ENCODE peak calls at places on chromosomes 11 and 22, in four cellular contexts. W is neuronal stem cell, Q is IMR-90, B is mesenchymal stem cell. C is an unnamed sample. For H3K79me1, the result is how much of the 10 kb centered on the place peaks cover.

GRCh38 chr11:45062115-45062514 is 84.3 kb upstream of the PRDM11 start:
- DNase-seq in W (no peak), Q (no peak), B (no peak), C (peak)

GRCh38 chr11:111603633-111604130 is 1.4 kb downstream of the SIK2 start:
- DNase-seq in W (no peak), B (peak), Q (no peak), C (peak)

GRCh38 chr11:35373284-35373933 is 45.9 kb downstream of the SLC1A2 start:
- DNase-seq in W (no peak), Q (peak), B (no peak), C (no peak)

GRCh38 chr11:20031155-20032001 is 128.9 kb downstream of the DBX1 start:
- DNase-seq in Q (peak), W (no peak), B (peak), C (peak)

GRCh38 chr11:2383823-2384722 is 7.0 kb downstream of the CD81 start:
- DNase-seq in B (no peak), Q (no peak), W (no peak), C (no peak)

GRCh38 chr11:95132956-95133355 is 43.3 kb downstream of the ENDOD1 start:
- DNase-seq in B (no peak), W (no peak), Q (no peak), C (no peak)

GRCh38 chr11:125295922-125296321 is 131.4 kb downstream of the PKNOX2 start:
- DNase-seq in Q (no peak), B (no peak), W (no peak), C (no peak)

GRCh38 chr22:24060375-24060788 is 49.3 kb downstream of the CABIN1 start:
- DNase-seq in Q (peak), B (peak), W (no peak), C (no peak)

GRCh38 chr11:106917973-106918372 is 100.3 kb downstream of the GUCY1A2 start:
- DNase-seq in W (peak), B (peak), Q (peak), C (peak)

GRCh38 chr22:44368611-44369010 is 55.9 kb upstream of the SHISAL1 start:
- DNase-seq in B (no peak), W (no peak), Q (no peak), C (no peak)

GRCh38 chr11:76935030-76935429 is 74.3 kb downstream of the ACER3 start:
- DNase-seq in B (peak), W (no peak), Q (no peak), C (no peak)

GRCh38 chr11:57324154-57324885 is 432 bp downstream of the TNKS1BP1 start:
- DNase-seq in W (peak), Q (peak), B (peak), C (no peak)

GRCh38 chr11:33778682-33779081 is 4.4 kb upstream of the FBXO3 start:
- DNase-seq in B (peak), W (no peak), Q (peak), C (no peak)

GRCh38 chr11:57772562-57772961 is 11.0 kb downstream of the CTNND1 start:
- DNase-seq in B (peak), Q (peak), W (no peak), C (peak)

DNA sequence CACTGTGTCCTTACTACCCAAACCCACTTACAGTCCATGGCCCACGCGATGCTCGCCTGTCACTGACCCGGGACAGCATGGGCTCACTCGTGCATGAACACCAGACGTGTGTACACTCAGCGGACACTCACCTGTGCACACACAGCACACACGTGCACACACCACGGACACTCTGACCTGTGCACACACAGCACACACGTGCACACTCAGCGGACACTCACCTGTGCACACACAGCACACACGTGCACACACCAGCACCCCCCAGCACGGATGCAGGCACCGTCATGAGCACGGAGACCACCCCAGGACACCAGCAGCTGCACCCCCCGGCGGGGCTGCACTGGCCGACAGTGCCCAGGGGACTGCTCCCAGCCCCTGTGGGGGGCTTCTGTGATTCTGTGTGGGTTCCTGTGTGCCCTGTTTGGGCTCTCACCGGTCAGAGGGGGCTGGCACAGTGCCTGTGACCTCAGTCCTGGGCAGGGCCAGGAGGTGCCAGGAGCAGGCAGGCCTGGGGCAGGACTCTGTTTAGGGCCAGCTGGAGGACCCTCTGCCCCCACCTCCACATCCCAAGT is 20.2 kb downstream of the CRELD2 start:
- DNase-seq in W (no peak), Q (no peak), B (no peak), C (no peak)
- H2BK5ac ChIP-seq in W (no peak), Q (no peak), B (no peak), C (no peak)

DNA sequence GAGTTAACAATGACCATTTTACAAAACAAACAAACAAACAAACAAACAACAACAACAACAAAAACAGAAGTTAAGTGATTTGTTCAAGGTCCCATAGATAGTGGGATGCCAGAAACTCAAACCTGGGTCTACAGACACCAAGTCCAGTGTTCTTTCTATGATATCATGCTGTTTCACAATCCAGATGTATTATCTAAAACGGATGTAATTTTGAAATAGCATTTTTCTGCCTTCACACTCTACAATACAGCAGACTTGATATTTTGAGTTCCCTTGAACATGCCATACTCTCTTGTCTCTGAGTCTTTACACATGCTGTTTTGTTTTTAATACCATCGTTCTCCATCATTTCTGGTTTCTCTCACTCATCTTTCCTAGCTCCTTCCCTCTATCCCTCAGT is 104.5 kb downstream of the RELT start:
- DNase-seq in B (no peak), W (no peak), Q (peak), C (no peak)
- H3K79me1 ChIP-seq in B (under half), W (under half), Q (under half), C (under half)

DNA sequence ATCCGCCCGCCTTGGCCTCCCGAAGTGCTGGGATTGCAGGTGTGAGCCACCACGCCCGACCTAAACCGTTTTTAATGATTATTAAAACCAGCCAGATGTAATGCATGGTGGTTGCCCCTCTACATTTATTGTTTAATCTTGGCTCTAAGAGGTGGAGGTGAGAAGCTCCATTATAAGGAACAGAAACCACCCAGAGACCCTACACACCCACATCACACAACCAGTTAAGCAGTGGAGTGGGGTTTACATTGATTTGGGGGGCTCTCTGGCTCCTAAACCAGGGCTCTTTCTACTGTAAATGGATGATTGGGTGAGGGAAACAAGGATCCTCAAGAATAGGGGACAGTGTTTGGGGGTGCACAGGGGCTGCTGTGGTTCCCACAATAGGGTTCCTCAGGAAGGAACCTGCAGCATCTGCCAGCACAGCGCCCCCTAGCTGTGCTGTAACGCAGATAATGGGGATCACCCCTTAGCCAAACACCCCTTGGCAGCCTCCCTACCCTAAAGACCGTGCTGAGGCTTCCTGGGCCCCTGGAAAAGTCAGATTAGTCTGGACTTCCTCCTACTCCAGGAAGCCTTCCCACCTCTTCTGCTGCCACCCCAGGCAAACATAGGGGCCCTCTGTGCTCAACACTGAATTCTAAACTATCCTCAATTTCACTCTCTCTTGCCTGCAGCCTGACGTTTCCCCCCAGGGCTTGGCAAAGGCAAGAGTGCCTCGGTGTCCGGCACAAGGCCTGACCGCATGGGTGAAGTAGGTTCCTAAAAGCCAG is 2.4 kb downstream of the MPST start:
- DNase-seq in B (peak), W (peak), Q (peak), C (no peak)
- H3K4me3 ChIP-seq in B (peak), W (no peak), Q (no peak), C (no peak)

GRCh38 chr22:25939384-25939783 is 197.4 kb downstream of the MYO18B start:
- DNase-seq in B (no peak), W (no peak), Q (no peak), C (no peak)

GRCh38 chr22:25942989-25943411 is 201.0 kb downstream of the MYO18B start:
- DNase-seq in B (no peak), W (no peak), Q (no peak), C (no peak)

GRCh38 chr22:25940479-25940878 is 198.5 kb downstream of the MYO18B start:
- DNase-seq in W (no peak), Q (no peak), B (no peak), C (no peak)

GRCh38 chr22:25942126-25942988 is 200.4 kb downstream of the MYO18B start:
- DNase-seq in W (no peak), Q (no peak), B (no peak), C (no peak)

DNA sequence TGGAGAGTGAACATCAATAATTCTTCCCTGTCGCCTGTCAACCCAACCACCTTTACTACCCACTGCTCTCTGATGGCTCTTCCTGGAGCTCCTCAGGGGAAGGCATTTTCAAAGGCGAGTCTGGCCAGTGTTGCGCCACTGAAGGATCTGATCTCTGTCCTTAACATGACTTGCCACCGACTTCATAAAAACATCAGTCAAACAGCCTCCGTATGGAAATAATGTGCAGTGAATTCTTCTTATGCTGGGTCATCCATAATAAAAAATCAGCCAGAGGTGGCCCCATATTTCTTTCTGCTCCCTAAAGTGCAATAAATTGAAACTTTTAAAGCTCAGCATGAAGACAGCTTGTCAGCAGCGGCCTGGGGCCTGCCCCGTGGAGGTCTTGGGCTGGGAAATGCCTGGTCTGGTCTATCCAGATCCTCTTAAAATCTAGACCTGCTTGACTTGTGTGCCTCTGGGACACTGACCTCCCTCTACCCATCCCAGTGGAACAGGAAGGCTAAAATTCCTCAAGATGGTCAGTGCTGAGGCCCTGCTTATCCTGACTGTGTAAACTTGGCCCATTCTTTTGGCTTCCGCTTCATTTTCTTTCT is 199.5 kb downstream of the MYO18B start:
- DNase-seq in Q (no peak), W (no peak), B (no peak), C (no peak)
- H2BK5ac ChIP-seq in Q (no peak), W (no peak), B (no peak), C (no peak)

DNA sequence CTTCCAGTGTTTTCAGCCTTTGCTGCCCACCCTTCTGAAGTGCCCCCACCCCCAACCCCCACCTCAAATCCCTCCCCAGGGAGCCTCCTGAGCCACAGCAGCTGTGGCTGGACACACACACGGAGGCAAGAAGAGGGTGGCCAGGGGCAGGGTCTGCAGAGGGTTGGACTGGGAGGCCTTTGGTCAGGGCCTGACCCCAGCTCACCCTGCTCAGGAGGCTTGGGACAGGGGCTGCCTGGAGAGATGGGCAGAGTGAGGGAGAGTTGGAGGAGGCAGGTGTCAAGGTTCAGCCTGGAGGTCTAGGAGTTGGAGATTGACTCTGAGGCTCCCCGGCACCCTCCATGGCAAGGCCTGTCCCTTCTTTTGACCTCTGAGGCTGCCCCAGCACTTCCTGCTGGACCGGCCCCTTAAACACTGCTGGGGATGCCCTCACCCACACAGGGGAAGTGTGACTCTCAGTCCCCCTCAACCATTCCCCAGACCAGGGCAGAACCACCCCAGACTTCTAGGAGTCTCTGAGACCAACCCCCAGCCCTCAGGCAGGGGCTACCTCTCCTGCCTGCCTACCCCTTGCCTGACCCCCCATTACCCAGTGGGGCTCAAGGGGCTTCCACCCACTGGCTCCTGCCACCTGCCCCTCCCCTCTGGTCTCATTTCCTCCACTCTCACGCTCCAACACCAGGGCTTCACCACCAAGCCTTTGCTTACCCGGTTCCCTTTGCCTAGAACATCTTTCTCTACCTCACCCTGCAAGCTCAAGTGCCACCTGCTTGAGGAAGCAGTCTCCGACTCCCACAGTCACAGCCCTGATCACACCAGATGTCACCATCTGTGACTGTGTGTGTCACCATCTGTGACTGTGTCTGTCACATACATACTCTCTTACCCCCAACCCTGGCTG is 8.6 kb downstream of the ARAP1 start:
- DNase-seq in W (no peak), Q (no peak), B (no peak), C (no peak)
- H3K79me1 ChIP-seq in W (under half), Q (under half), B (half or more), C (under half)

GRCh38 chr11:92046103-92046502 is 178.5 kb upstream of the FAT3 start:
- DNase-seq in B (no peak), Q (no peak), W (no peak), C (no peak)
- H3K4me3 ChIP-seq in B (no peak), Q (no peak), W (no peak), C (no peak)

DNA sequence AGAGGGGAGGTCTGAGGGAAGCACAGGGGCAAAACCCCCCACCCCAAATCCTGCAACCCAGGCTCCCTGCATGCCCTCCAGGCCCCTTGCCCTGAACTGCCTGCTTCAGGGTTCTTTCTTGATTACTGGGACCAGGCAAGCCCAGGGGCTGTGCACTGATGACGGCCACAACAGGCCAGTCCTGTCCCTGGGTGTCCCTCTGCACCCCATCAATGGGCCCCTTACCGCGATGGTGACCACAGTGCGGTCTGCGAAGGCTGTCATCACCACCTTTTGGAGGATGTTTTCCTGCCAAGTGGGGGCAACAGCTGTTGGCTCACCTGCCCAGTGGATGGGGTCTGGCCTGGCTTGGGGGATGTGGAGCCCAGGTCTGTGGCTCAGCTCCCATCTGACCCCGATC is 5.0 kb upstream of the KCNJ11 start:
- DNase-seq in B (no peak), Q (no peak), W (no peak), C (no peak)
- H2BK5ac ChIP-seq in B (no peak), Q (no peak), W (no peak), C (no peak)

GRCh38 chr11:63871962-63872832 is 33.3 kb downstream of the MARK2 start:
- DNase-seq in Q (peak), W (no peak), B (peak), C (peak)

GRCh38 chr11:63872833-63873201 is 33.9 kb downstream of the MARK2 start:
- DNase-seq in W (no peak), B (no peak), Q (no peak), C (no peak)

GRCh38 chr11:63875506-63875905 is 36.6 kb downstream of the MARK2 start:
- DNase-seq in Q (no peak), B (no peak), W (no peak), C (no peak)

GRCh38 chr11:63874511-63874910 is 35.6 kb downstream of the MARK2 start:
- DNase-seq in B (no peak), W (no peak), Q (no peak), C (peak)

DNA sequence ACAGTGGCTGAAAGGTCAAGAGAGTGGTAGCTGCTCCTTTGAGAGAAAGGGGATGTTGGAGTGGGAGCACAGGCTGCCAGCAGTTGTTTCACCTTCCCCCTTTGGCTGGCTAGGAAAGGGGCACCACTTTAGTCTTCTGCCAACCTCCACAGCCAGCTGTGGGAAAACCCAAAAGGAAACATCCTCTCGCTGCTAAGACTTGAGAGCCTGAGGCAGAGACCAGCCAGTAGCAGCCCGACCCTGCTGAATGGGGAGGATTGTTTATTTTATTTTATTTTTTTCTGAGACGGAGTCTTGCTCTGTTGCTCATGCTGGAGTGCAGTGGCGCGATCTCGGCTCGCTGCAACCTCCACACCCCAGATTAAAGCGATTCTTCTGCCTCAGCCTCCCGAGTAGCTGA is 34.5 kb downstream of the MARK2 start:
- DNase-seq in Q (no peak), W (no peak), B (no peak), C (no peak)
- H3K79me1 ChIP-seq in Q (under half), W (under half), B (under half), C (under half)

GRCh38 chr11:67439321-67440228 is 2.1 kb upstream of the PTPRCAP start:
- DNase-seq in W (no peak), B (peak), Q (no peak), C (no peak)
- H3K4me3 ChIP-seq in W (no peak), B (no peak), Q (no peak), C (no peak)